ENCODE peak calls at places on chromosomes 11 and 22, in nine cellular contexts. One of them, this sample, is unnamed.

GRCh38 chr22:24155597-24156145 is 25.6 kb upstream of the SUSD2 start:
- DNase-seq in cardiac fibroblast: peak; percentile 62
- DNase-seq in IMR-90: peak; percentile 65
- DNase-seq in left lung: peak; percentile 94
- DNase-seq in progenitor cell of endocrine pancreas: peak; percentile 37
- DNase-seq in epithelial cell of proximal tubule: no peak
- DNase-seq in endothelial cell: peak; percentile 58
- DNase-seq in CD4-positive, alpha-beta T cell: peak; percentile 26
- DNase-seq in esophagus squamous epithelium: no peak
- DNase-seq in this sample: peak; percentile 57

GRCh38 chr11:117187799-117188481 is 9.4 kb downstream of the SIDT2 start:
- DNase-seq in progenitor cell of endocrine pancreas: no peak
- DNase-seq in CD4-positive, alpha-beta T cell: no peak
- DNase-seq in endothelial cell: no peak
- DNase-seq in cardiac fibroblast: no peak
- DNase-seq in epithelial cell of proximal tubule: no peak
- DNase-seq in left lung: peak; percentile 51
- DNase-seq in IMR-90: no peak
- DNase-seq in esophagus squamous epithelium: no peak
- DNase-seq in this sample: peak; percentile 6

GRCh38 chr11:100404907-100405306 is 282.2 kb upstream of the ARHGAP42 start:
- DNase-seq in cardiac fibroblast: no peak
- DNase-seq in epithelial cell of proximal tubule: no peak
- DNase-seq in esophagus squamous epithelium: no peak
- DNase-seq in progenitor cell of endocrine pancreas: no peak
- DNase-seq in CD4-positive, alpha-beta T cell: no peak
- DNase-seq in endothelial cell: no peak
- DNase-seq in IMR-90: no peak
- DNase-seq in left lung: no peak
- DNase-seq in this sample: no peak

GRCh38 chr11:5930614-5931013 is 11.4 kb upstream of the OR56A3 start:
- DNase-seq in endothelial cell: no peak
- DNase-seq in esophagus squamous epithelium: no peak
- DNase-seq in IMR-90: no peak
- DNase-seq in epithelial cell of proximal tubule: no peak
- DNase-seq in CD4-positive, alpha-beta T cell: no peak
- DNase-seq in cardiac fibroblast: no peak
- DNase-seq in progenitor cell of endocrine pancreas: no peak
- DNase-seq in left lung: no peak
- DNase-seq in this sample: no peak

GRCh38 chr11:1576825-1577224 is 4.8 kb upstream of the DUSP8 start:
- DNase-seq in endothelial cell: no peak
- DNase-seq in IMR-90: no peak
- DNase-seq in esophagus squamous epithelium: no peak
- DNase-seq in epithelial cell of proximal tubule: no peak
- DNase-seq in progenitor cell of endocrine pancreas: no peak
- DNase-seq in CD4-positive, alpha-beta T cell: no peak
- DNase-seq in left lung: no peak
- DNase-seq in cardiac fibroblast: no peak
- DNase-seq in this sample: no peak

GRCh38 chr11:64026575-64027213 is 9.0 kb upstream of the FLRT1 start:
- DNase-seq in CD4-positive, alpha-beta T cell: no peak
- DNase-seq in epithelial cell of proximal tubule: no peak
- DNase-seq in cardiac fibroblast: no peak
- DNase-seq in IMR-90: no peak
- DNase-seq in left lung: no peak
- DNase-seq in esophagus squamous epithelium: no peak
- DNase-seq in progenitor cell of endocrine pancreas: no peak
- DNase-seq in endothelial cell: no peak
- DNase-seq in this sample: no peak

GRCh38 chr11:128796275-128796674 is 70.8 kb downstream of the KCNJ1 start:
- DNase-seq in epithelial cell of proximal tubule: no peak
- DNase-seq in CD4-positive, alpha-beta T cell: no peak
- DNase-seq in left lung: no peak
- DNase-seq in progenitor cell of endocrine pancreas: no peak
- DNase-seq in endothelial cell: no peak
- DNase-seq in esophagus squamous epithelium: no peak
- DNase-seq in IMR-90: peak; percentile 79
- DNase-seq in cardiac fibroblast: peak; percentile 59
- DNase-seq in this sample: no peak

GRCh38 chr11:28760676-28761390 is 652.6 kb downstream of the METTL15 start:
- DNase-seq in left lung: no peak
- DNase-seq in IMR-90: peak; percentile 27
- DNase-seq in endothelial cell: no peak
- DNase-seq in cardiac fibroblast: no peak
- DNase-seq in progenitor cell of endocrine pancreas: no peak
- DNase-seq in epithelial cell of proximal tubule: peak; percentile 87
- DNase-seq in CD4-positive, alpha-beta T cell: no peak
- DNase-seq in esophagus squamous epithelium: no peak
- DNase-seq in this sample: no peak

GRCh38 chr11:15884792-15885540 is 471.4 kb downstream of the SOX6 start:
- DNase-seq in cardiac fibroblast: no peak
- DNase-seq in esophagus squamous epithelium: no peak
- DNase-seq in progenitor cell of endocrine pancreas: no peak
- DNase-seq in endothelial cell: no peak
- DNase-seq in left lung: no peak
- DNase-seq in epithelial cell of proximal tubule: no peak
- DNase-seq in IMR-90: no peak
- DNase-seq in CD4-positive, alpha-beta T cell: no peak
- DNase-seq in this sample: no peak

GRCh38 chr11:47278058-47278457 is 8.1 kb downstream of the MADD start:
- DNase-seq in esophagus squamous epithelium: no peak
- DNase-seq in left lung: no peak
- DNase-seq in CD4-positive, alpha-beta T cell: no peak
- DNase-seq in epithelial cell of proximal tubule: no peak
- DNase-seq in IMR-90: no peak
- DNase-seq in cardiac fibroblast: peak; percentile 10
- DNase-seq in endothelial cell: no peak
- DNase-seq in progenitor cell of endocrine pancreas: no peak
- DNase-seq in this sample: no peak

DNA sequence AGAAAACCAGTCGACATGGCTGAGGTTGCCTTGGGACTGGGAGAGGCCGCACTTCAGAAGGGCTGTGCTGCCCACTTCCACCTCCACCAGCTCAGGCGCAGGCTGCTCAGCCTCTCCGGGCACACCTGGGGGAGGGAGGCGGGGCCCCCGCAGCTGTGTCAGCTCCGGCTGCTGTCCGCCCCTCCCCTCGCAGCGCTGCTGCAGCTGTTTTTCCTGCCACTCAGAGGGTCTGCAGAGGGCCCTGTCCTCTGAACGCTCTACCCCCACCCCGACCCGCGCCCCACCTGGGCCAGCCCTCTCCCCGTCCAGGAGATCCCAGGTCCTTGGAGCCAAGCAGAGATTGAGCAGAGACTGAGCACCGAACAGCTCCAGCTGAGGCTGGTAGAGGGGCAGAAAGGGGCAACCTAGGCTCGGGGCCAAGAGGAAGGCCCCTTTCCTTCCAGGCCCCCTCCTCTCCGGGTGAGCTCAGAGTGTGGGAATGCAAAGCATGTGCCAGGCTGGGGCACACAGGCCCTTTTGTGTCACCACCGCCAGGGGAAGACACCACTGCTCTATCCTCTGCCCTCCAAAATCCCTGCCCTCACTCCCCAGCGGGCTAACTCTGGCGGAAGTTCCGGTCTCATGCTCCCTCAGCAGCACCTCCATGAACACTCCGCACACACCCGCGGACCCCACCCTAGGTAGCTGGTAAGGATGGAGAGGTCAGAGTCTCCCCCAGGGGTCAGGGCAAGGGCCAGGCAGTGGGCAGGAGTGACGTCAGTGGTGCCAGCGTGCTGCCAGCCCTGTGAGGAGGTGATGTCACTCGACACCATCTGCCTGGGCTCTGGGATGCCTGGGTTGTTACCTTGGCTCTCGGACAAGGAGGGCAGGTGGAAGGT is 1.6 kb downstream of the MCAM start:
- DNase-seq in left lung: peak; percentile 83
- DNase-seq in IMR-90: no peak
- DNase-seq in esophagus squamous epithelium: no peak
- DNase-seq in CD4-positive, alpha-beta T cell: no peak
- DNase-seq in endothelial cell: no peak
- DNase-seq in cardiac fibroblast: no peak
- DNase-seq in progenitor cell of endocrine pancreas: no peak
- DNase-seq in epithelial cell of proximal tubule: no peak
- DNase-seq in this sample: no peak
- TF ChIP-seq CTCF in left lung: no peak
- TF ChIP-seq CTCF in IMR-90: no peak
- TF ChIP-seq CTCF in esophagus squamous epithelium: no peak
- TF ChIP-seq CTCF in CD4-positive, alpha-beta T cell: no peak
- TF ChIP-seq CTCF in endothelial cell: peak; percentile 41
- TF ChIP-seq CTCF in cardiac fibroblast: no peak
- TF ChIP-seq CTCF in progenitor cell of endocrine pancreas: no peak
- TF ChIP-seq CTCF in epithelial cell of proximal tubule: peak; percentile 35
- TF ChIP-seq CTCF in this sample: no peak

GRCh38 chr11:62588966-62589637 is 2.2 kb downstream of the TUT1 start:
- DNase-seq in esophagus squamous epithelium: no peak
- DNase-seq in epithelial cell of proximal tubule: no peak
- DNase-seq in CD4-positive, alpha-beta T cell: no peak
- DNase-seq in cardiac fibroblast: peak; percentile 48
- DNase-seq in progenitor cell of endocrine pancreas: no peak
- DNase-seq in endothelial cell: no peak
- DNase-seq in IMR-90: no peak
- DNase-seq in left lung: peak; percentile 11
- DNase-seq in this sample: no peak

GRCh38 chr11:62592989-62593421 is 1.7 kb upstream of the TUT1 start:
- DNase-seq in esophagus squamous epithelium: no peak
- DNase-seq in progenitor cell of endocrine pancreas: no peak
- DNase-seq in left lung: no peak
- DNase-seq in IMR-90: no peak
- DNase-seq in CD4-positive, alpha-beta T cell: no peak
- DNase-seq in endothelial cell: no peak
- DNase-seq in epithelial cell of proximal tubule: no peak
- DNase-seq in cardiac fibroblast: no peak
- DNase-seq in this sample: no peak

GRCh38 chr11:62593434-62594044 is 2.2 kb upstream of the TUT1 start:
- DNase-seq in epithelial cell of proximal tubule: no peak
- DNase-seq in CD4-positive, alpha-beta T cell: peak; percentile 71
- DNase-seq in left lung: peak; percentile 89
- DNase-seq in progenitor cell of endocrine pancreas: no peak
- DNase-seq in endothelial cell: peak; percentile 81
- DNase-seq in esophagus squamous epithelium: no peak
- DNase-seq in cardiac fibroblast: peak; percentile 83
- DNase-seq in IMR-90: peak; percentile 70
- DNase-seq in this sample: peak; percentile 79

GRCh38 chr11:62592216-62592815 is 993 bp upstream of the TUT1 start:
- DNase-seq in left lung: no peak
- DNase-seq in esophagus squamous epithelium: no peak
- DNase-seq in progenitor cell of endocrine pancreas: no peak
- DNase-seq in CD4-positive, alpha-beta T cell: no peak
- DNase-seq in endothelial cell: no peak
- DNase-seq in epithelial cell of proximal tubule: no peak
- DNase-seq in IMR-90: no peak
- DNase-seq in cardiac fibroblast: no peak
- DNase-seq in this sample: no peak

GRCh38 chr11:62591448-62592215 is at the start of gene TUT1:
- DNase-seq in endothelial cell: peak; percentile 90
- DNase-seq in CD4-positive, alpha-beta T cell: peak; percentile 93
- DNase-seq in epithelial cell of proximal tubule: peak; percentile 95
- DNase-seq in esophagus squamous epithelium: peak; percentile 89
- DNase-seq in progenitor cell of endocrine pancreas: peak; percentile 93
- DNase-seq in cardiac fibroblast: peak; percentile 100
- DNase-seq in IMR-90: peak; percentile 99
- DNase-seq in left lung: peak; percentile 93
- DNase-seq in this sample: peak; percentile 92
- TF ChIP-seq CTCF in endothelial cell: no peak
- TF ChIP-seq CTCF in CD4-positive, alpha-beta T cell: no peak
- TF ChIP-seq CTCF in epithelial cell of proximal tubule: peak; percentile 6
- TF ChIP-seq CTCF in esophagus squamous epithelium: no peak
- TF ChIP-seq CTCF in progenitor cell of endocrine pancreas: peak; percentile 6
- TF ChIP-seq CTCF in cardiac fibroblast: no peak
- TF ChIP-seq CTCF in IMR-90: no peak
- TF ChIP-seq CTCF in left lung: no peak
- TF ChIP-seq CTCF in this sample: no peak

GRCh38 chr11:12189543-12190235 is 79.3 kb downstream of the MICAL2 start:
- DNase-seq in cardiac fibroblast: no peak
- DNase-seq in endothelial cell: no peak
- DNase-seq in IMR-90: no peak
- DNase-seq in CD4-positive, alpha-beta T cell: peak; percentile 38
- DNase-seq in epithelial cell of proximal tubule: no peak
- DNase-seq in esophagus squamous epithelium: no peak
- DNase-seq in progenitor cell of endocrine pancreas: no peak
- DNase-seq in left lung: no peak
- DNase-seq in this sample: no peak
- TF ChIP-seq CTCF in cardiac fibroblast: no peak
- TF ChIP-seq CTCF in endothelial cell: no peak
- TF ChIP-seq CTCF in IMR-90: no peak
- TF ChIP-seq CTCF in CD4-positive, alpha-beta T cell: no peak
- TF ChIP-seq CTCF in epithelial cell of proximal tubule: no peak
- TF ChIP-seq CTCF in esophagus squamous epithelium: no peak
- TF ChIP-seq CTCF in progenitor cell of endocrine pancreas: no peak
- TF ChIP-seq CTCF in left lung: no peak
- TF ChIP-seq CTCF in this sample: no peak

DNA sequence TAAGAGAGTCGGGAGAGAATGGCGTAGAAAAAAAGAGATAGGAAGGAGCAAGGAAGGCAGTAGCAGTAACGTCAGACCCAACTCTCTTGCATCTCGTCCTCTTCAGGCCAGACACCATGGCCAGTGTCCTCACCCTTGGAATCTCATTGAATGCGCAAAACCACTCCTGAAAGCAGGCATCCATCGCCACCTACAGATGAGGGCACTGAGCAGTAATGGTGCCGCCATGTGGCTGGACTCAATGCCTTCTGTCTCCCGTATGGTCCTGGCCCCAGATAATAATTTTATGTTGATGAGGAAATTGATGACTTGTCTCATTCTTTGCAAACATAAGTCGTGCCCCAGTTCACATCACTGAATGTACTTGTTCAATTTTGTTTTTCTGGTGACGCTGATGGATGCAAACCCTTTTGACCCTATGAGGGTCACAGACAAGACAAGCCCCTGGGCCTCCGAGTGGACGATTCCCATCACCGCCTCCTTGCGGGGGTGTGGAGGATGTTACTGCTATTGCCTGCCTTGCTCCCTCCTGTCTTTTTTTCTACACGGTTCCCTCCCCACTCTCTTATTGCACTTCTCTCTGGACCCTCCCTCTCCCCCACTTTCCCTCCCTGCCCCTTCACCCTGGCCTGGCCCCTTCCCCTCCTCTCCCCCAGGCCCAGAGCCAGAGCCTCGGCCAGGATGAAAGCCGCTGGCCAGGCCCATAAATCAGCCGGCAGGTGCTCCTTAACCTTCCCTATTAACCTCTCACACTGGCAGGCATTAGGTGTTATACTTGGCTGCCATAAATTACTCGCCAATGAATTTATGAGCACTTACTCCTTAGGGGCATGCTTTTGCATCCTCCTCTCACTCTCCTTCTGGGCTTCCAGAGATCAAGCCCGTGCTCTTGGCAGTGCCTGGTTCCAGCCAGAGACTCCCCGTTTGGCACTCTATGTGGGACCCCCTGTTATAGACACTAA is 18.1 kb upstream of the ALX4 start:
- DNase-seq in epithelial cell of proximal tubule: no peak
- DNase-seq in left lung: no peak
- DNase-seq in CD4-positive, alpha-beta T cell: no peak
- DNase-seq in progenitor cell of endocrine pancreas: no peak
- DNase-seq in cardiac fibroblast: no peak
- DNase-seq in esophagus squamous epithelium: no peak
- DNase-seq in IMR-90: no peak
- DNase-seq in endothelial cell: no peak
- DNase-seq in this sample: no peak
- TF ChIP-seq CTCF in epithelial cell of proximal tubule: peak; percentile 40
- TF ChIP-seq CTCF in left lung: no peak
- TF ChIP-seq CTCF in CD4-positive, alpha-beta T cell: no peak
- TF ChIP-seq CTCF in progenitor cell of endocrine pancreas: no peak
- TF ChIP-seq CTCF in cardiac fibroblast: no peak
- TF ChIP-seq CTCF in esophagus squamous epithelium: no peak
- TF ChIP-seq CTCF in IMR-90: peak; percentile 16
- TF ChIP-seq CTCF in endothelial cell: no peak
- TF ChIP-seq CTCF in this sample: no peak

This sample was measured in glutamatergic neuron.